ENCODE peak calls at places on chromosomes 1 and 21, in eight cellular contexts. H, S, D, O, P, C, Y and T are unnamed samples.

GRCh38 chr21:14120091-14120734 is 90.5 kb downstream of the LIPI start:
- DNase-seq in H (no peak), S (no peak), D (no peak), O (peak), P (peak), C (no peak), Y (peak), T (peak)

GRCh38 chr1:210776722-210777121 is 357.2 kb downstream of the KCNH1 start:
- DNase-seq in H (no peak), S (no peak), D (no peak), O (no peak), P (no peak), C (no peak), Y (no peak), T (no peak)

GRCh38 chr1:178540646-178541045 is 27.7 kb downstream of the TEX35 start:
- DNase-seq in H (no peak), S (no peak), D (no peak), O (no peak), P (no peak), C (peak), Y (no peak), T (no peak)

GRCh38 chr1:8854270-8854669 is 24.2 kb downstream of the ENO1 start:
- DNase-seq in H (no peak), S (no peak), D (no peak), O (no peak), P (no peak), C (no peak), Y (no peak), T (no peak)

GRCh38 chr1:207327994-207328393 is 6.5 kb downstream of the CD55 start:
- DNase-seq in H (no peak), S (no peak), D (no peak), O (no peak), P (no peak), C (peak), Y (no peak), T (no peak)

GRCh38 chr1:116940809-116941640 is 31.3 kb downstream of the PTGFRN start:
- DNase-seq in H (no peak), S (no peak), D (no peak), O (no peak), P (no peak), C (no peak), Y (no peak), T (no peak)

GRCh38 chr1:9289724-9290493 is 2.8 kb upstream of the SPSB1 start:
- DNase-seq in H (no peak), S (no peak), D (no peak), O (peak), P (no peak), C (peak), Y (peak), T (no peak)

GRCh38 chr1:23483327-23484252 is at the start of gene ASAP3:
- DNase-seq in H (peak), S (peak), D (peak), O (peak), P (no peak), C (peak), Y (peak), T (no peak)

GRCh38 chr1:180170569-180170968 is 15.9 kb downstream of the QSOX1 start:
- DNase-seq in H (no peak), S (no peak), D (no peak), O (no peak), P (no peak), C (no peak), Y (peak), T (no peak)

GRCh38 chr1:117173006-117173405 is 37.7 kb downstream of the VTCN1 start:
- DNase-seq in H (no peak), S (no peak), D (no peak), O (no peak), P (no peak), C (no peak), Y (no peak), T (no peak)

GRCh38 chr1:205547932-205548827 is 43.7 kb downstream of the CDK18 start:
- DNase-seq in H (no peak), S (no peak), D (no peak), O (no peak), P (no peak), C (no peak), Y (no peak), T (no peak)

GRCh38 chr1:23577056-23577985 is 18.0 kb upstream of the ID3 start:
- DNase-seq in H (peak), S (no peak), D (no peak), O (no peak), P (no peak), C (peak), Y (no peak), T (peak)

GRCh38 chr1:117877823-117878222 is 51.6 kb downstream of the GDAP2 start:
- DNase-seq in H (no peak), S (no peak), D (no peak), O (no peak), P (no peak), C (no peak), Y (no peak), T (no peak)

GRCh38 chr1:245621589-245621988 is 466.8 kb downstream of the KIF26B start:
- DNase-seq in H (no peak), S (no peak), D (no peak), O (no peak), P (no peak), C (no peak), Y (no peak), T (no peak)

GRCh38 chr1:241985787-241986186 is 13.1 kb downstream of the MAP1LC3C start:
- DNase-seq in H (no peak), S (no peak), D (no peak), O (no peak), P (peak), C (peak), Y (no peak), T (peak)

GRCh38 chr1:65269612-65270011 is 39.7 kb upstream of the DNAJC6 start:
- DNase-seq in H (no peak), S (no peak), D (no peak), O (no peak), P (no peak), C (no peak), Y (no peak), T (no peak)
- TF ChIP-seq CTCF in H (no peak), S (no peak), D (no peak), O (no peak), P (no peak), C (no peak), Y (no peak), T (no peak)

DNA sequence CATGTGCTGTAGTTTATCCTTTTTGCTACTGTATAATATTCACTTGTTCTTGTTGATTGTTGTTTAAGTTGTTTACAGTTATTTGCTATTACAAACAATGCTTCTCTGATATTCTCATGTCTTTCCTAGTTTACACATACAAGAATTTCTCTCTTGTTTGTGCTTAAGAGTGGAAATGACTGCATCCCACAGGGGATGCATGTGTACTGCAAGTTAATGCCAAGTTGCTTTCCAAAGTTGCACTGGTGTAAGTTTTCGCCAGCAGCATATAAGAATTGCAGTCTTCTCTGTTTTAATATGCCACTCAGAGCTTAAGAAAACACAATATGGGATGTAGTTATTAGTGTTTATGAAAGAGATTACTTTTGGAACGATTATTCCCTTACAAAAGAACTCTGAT is 97.7 kb downstream of the NEK7 start:
- DNase-seq in H (no peak), S (no peak), D (no peak), O (no peak), P (no peak), C (peak), Y (no peak), T (no peak)
- TF ChIP-seq CTCF in H (no peak), S (peak), D (peak), O (peak), P (peak), C (peak), Y (no peak), T (no peak)

GRCh38 chr1:220810963-220811362 is 24.2 kb downstream of the MTARC1 start:
- DNase-seq in H (no peak), S (no peak), D (no peak), O (no peak), P (no peak), C (no peak), Y (no peak), T (no peak)

GRCh38 chr1:220811695-220812094 is 25.0 kb downstream of the MTARC1 start:
- DNase-seq in H (no peak), S (no peak), D (no peak), O (no peak), P (no peak), C (no peak), Y (no peak), T (no peak)

GRCh38 chr1:220812308-220812707 is 25.6 kb downstream of the MTARC1 start:
- DNase-seq in H (no peak), S (no peak), D (no peak), O (no peak), P (no peak), C (no peak), Y (no peak), T (no peak)

GRCh38 chr1:220815409-220815808 is 28.7 kb downstream of the MTARC1 start:
- DNase-seq in H (no peak), S (no peak), D (no peak), O (no peak), P (no peak), C (no peak), Y (no peak), T (no peak)

DNA sequence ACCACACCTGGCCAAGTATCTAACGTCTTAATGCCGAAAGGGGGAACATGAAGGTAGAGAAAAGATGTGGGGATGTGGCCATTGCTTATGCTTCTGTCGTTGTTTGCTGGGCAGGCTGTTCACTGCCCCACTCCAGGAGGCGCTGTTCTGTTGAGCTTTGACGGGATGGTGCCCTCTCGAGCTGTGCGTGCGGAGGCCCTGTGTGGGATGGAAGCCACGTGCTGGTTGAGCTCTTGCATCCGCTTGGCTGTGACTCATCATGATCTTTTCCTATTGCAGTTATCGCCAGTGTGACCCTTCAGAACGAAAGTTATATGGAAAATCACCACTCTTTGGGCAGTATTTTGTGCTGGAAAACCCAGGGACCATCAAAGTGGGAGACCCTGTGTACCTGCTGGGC is 26.3 kb downstream of the MTARC1 start:
- DNase-seq in H (no peak), S (no peak), D (no peak), O (no peak), P (no peak), C (no peak), Y (no peak), T (no peak)
- TF ChIP-seq CTCF in H (no peak), S (no peak), D (no peak), O (no peak), P (peak), C (no peak), Y (no peak), T (no peak)

GRCh38 chr1:195804547-195804946 is 803.7 kb downstream of the KCNT2 start:
- DNase-seq in H (no peak), S (no peak), D (no peak), O (no peak), P (no peak), C (no peak), Y (no peak), T (no peak)
- TF ChIP-seq CTCF in H (no peak), S (no peak), D (no peak), O (no peak), P (no peak), C (no peak), Y (no peak), T (no peak)

DNA sequence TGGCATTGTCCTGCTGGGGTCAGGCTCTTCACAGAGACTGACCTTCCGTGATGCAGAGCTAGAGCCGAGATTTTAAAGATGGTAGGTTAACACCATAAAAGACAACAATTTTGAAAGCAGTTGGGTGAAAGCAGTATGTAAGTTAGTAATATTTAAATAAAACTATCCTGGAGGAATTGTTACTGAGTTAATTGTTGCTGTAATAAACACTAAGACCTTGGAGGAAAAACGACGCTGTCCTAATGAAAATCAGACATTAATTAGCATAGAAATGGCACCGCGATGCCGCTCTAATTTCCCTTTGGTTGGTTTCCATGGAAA is 662 bp upstream of the ANP32E start:
- DNase-seq in H (no peak), S (no peak), D (no peak), O (no peak), P (no peak), C (no peak), Y (no peak), T (no peak)
- TF ChIP-seq CTCF in H (no peak), S (peak), D (no peak), O (no peak), P (no peak), C (no peak), Y (no peak), T (no peak)